ENCODE peak calls at places on chromosome 15, in six cellular contexts. Y is CD4-positive, alpha-beta memory T cell; P is thoracic aorta; W is right cardiac atrium; A is HepG2; O is psoas muscle. S is an unnamed sample. For H3K27me3, the result is how much of the 10 kb centered on the place peaks cover.

GRCh38 chr15:80694624-80695098 is 449 bp upstream of the ABHD17C start:
- DNase-seq in Y (no peak), P (no peak), W (peak), A (no peak), O (peak), S (no peak)

GRCh38 chr15:81914734-81915234 is 131.0 kb downstream of the MEX3B start:
- DNase-seq in Y (no peak), P (no peak), W (peak), A (no peak), O (peak), S (no peak)

GRCh38 chr15:75335705-75336355 is at the start of gene COMMD4:
- DNase-seq in Y (peak), P (peak), W (peak), A (peak), O (peak), S (peak)

GRCh38 chr15:100898661-100899462 is 19.2 kb downstream of the ALDH1A3 start:
- DNase-seq in Y (no peak), P (no peak), W (no peak), A (no peak), O (no peak), S (no peak)

GRCh38 chr15:91706366-91707032 is 147.0 kb upstream of the SLCO3A1 start:
- DNase-seq in Y (peak), P (peak), W (peak), A (peak), O (peak), S (peak)

GRCh38 chr15:90465140-90465929 is 64.4 kb upstream of the CRTC3 start:
- DNase-seq in Y (no peak), P (no peak), W (no peak), A (no peak), O (no peak), S (no peak)

GRCh38 chr15:57297163-57297593 is 79.1 kb upstream of the CGNL1 start:
- DNase-seq in Y (no peak), P (no peak), W (no peak), A (no peak), O (no peak), S (no peak)

GRCh38 chr15:77528290-77528967 is 104.3 kb downstream of the LINGO1 start:
- DNase-seq in Y (no peak), P (no peak), W (no peak), A (no peak), O (no peak), S (no peak)

GRCh38 chr15:97984157-97984556 is 23.7 kb downstream of the ARRDC4 start:
- DNase-seq in Y (no peak), P (no peak), W (peak), A (no peak), O (no peak), S (no peak)

GRCh38 chr15:100230784-100231183 is 111.0 kb downstream of the ADAMTS17 start:
- DNase-seq in Y (no peak), P (no peak), W (no peak), A (no peak), O (no peak), S (no peak)

GRCh38 chr15:92435145-92435544 is 41.5 kb downstream of the ST8SIA2 start:
- DNase-seq in Y (no peak), P (no peak), W (no peak), A (no peak), O (no peak), S (no peak)

GRCh38 chr15:76239786-76240185 is 71.5 kb downstream of the ETFA start:
- DNase-seq in Y (no peak), P (no peak), W (no peak), A (no peak), O (no peak), S (no peak)

GRCh38 chr15:65338366-65338765 is 33.9 kb downstream of the RNU5B-1 start:
- DNase-seq in Y (no peak), P (no peak), W (no peak), A (no peak), O (no peak), S (no peak)

GRCh38 chr15:31004220-31004733 is 12.8 kb upstream of the MTMR10 start:
- DNase-seq in Y (no peak), P (no peak), W (peak), A (no peak), O (no peak), S (no peak)

DNA sequence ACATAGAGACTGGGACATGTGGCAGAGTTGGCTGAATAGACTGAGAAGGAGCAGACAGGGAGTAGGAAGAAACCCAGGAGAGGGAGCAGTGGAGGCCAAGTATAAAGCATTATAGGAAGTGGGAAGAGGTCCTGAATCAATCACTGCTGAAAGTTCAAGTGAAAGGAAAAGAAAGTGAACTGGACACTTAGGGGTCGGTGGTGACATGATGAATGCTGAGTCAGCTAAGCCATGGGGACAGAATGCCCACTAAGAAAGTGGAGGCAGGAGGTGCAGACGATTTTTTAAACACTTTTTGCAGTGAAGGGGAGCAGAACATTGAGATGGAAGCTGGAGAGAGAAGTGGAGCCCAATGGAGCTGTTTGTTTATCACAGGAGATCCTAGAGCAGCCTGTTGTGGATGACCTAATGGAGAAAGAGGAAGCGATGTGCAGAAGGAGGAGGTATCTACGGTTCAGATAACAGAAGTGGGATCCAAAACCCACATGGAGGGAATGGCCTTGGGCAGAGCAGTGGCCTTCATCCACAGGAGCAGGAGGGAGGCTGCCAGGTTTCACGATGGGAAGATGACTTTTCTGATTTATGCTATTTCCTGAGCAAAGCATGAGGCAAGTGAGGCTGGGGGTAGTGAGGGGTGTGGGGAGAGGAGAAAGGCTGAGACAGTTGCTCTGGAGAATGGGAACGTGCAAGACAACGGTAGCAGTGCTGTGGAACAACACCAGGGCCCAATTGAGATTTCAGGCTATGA is 208.2 kb downstream of the RPLP1 start:
- DNase-seq in Y (no peak), P (no peak), W (no peak), A (no peak), O (no peak), S (no peak)
- H3K27ac ChIP-seq in Y (no peak), P (no peak), W (no peak), A (no peak), O (no peak), S (no peak)

DNA sequence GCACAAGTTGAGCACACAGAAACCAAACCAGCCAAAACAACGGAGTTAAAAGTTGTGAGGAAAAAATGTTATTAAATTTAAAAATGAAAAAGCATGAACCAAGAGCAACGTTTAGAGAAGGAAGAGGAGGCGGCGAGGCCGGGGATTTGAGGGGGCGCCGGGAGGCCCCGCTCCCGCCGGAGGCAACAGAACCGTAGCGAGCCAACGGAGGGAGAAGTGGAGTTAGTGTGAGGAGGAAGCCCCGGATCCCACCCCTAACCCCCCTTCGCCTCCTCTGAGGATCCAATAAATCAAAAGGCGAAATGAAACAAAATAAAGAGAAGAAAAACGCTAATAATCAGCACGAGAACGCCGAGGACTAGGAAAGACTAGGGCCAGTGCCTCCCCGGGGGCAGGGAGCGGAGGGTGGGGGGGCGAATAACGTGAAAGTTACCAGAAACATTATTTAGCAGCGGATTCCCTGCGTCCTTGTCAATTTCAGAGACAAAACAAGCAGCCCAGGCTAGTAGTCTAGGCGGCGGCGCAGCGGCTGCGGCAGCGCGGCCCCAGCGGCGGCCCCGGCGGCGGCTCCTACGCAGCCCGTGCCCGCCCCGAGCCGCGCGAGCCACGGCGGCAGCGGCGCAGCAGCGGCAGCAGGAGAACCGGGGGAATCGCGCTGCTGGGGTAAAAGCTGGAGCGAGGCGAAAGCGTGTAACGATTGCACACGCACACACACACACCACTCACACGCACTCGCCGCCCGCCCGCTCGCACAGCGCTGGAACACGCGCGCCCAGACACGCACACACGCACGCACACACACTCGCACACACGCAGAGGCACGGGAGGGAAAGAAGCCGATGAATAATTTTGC is 1.7 kb downstream of the MEIS2 start:
- DNase-seq in Y (no peak), P (no peak), W (peak), A (no peak), O (peak), S (no peak)
- H3K27me3 ChIP-seq in Y (under half), P (under half), W (under half), A (under half), O (under half), S (half or more)

GRCh38 chr15:35691176-35691761 is 145.3 kb upstream of the DPH6 start:
- DNase-seq in Y (no peak), P (no peak), W (no peak), A (no peak), O (no peak), S (no peak)
- H3K27ac ChIP-seq in Y (no peak), P (peak), W (peak), A (no peak), O (peak), S (no peak)

DNA sequence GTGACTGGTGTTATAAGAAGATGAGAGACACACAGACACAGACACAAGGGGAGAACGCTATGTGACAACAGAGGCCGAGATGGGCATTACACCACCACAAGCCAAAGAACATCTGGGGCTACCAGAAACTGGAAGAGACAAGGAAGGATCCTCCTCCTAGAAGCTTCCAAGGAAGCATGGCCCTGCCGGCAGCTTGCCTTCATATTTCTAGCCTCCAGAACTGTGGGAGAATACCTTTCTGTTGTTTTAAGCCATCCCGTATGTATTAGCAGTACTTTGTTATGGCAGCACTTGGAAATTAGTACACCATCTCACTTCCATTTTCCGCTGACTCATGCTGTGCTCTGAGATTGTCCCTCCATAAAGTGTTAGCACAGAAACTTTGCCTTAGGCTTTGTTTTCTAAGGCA is 38.7 kb upstream of the CA12 start:
- DNase-seq in Y (no peak), P (no peak), W (no peak), A (no peak), O (no peak), S (no peak)
- H3K27me3 ChIP-seq in Y (under half), P (under half), W (under half), A (under half), O (under half), S (under half)

GRCh38 chr15:37099321-37100108 is 834 bp downstream of the MEIS2 start:
- DNase-seq in Y (no peak), P (no peak), W (peak), A (peak), O (peak), S (no peak)

GRCh38 chr15:37094542-37095196 is 5.7 kb downstream of the MEIS2 start:
- DNase-seq in Y (no peak), P (no peak), W (no peak), A (no peak), O (no peak), S (no peak)

GRCh38 chr15:37095197-37095992 is 5.0 kb downstream of the MEIS2 start:
- DNase-seq in Y (no peak), P (no peak), W (peak), A (no peak), O (no peak), S (no peak)

GRCh38 chr15:37095993-37096877 is 4.1 kb downstream of the MEIS2 start:
- DNase-seq in Y (no peak), P (no peak), W (peak), A (no peak), O (no peak), S (no peak)

GRCh38 chr15:37096878-37097568 is 3.3 kb downstream of the MEIS2 start:
- DNase-seq in Y (no peak), P (no peak), W (no peak), A (no peak), O (no peak), S (no peak)
- H3K27ac ChIP-seq in Y (no peak), P (peak), W (peak), A (peak), O (peak), S (no peak)

DNA sequence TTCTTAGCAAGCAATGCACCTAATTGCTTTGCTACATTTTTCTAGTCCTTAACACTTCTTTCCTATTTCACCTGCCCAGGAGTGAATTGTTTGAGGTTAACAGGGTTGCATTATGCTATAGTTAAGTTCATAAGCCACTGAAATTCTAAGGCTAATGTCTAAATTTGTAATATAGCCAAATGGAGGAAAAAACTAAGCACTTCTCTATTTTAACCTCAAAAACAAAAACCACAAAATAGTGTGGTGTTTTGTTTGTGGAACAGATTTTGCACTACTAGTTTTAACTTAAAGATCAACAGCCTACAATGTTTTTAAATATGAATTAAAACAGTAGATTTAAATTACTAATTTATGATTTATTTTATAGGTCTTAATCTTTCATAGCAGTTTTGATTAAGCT is 5.5 kb downstream of the ATOSA start:
- DNase-seq in Y (no peak), P (no peak), W (no peak), A (no peak), O (no peak), S (no peak)
- H3K27me3 ChIP-seq in Y (under half), P (under half), W (under half), A (under half), O (under half), S (under half)

DNA sequence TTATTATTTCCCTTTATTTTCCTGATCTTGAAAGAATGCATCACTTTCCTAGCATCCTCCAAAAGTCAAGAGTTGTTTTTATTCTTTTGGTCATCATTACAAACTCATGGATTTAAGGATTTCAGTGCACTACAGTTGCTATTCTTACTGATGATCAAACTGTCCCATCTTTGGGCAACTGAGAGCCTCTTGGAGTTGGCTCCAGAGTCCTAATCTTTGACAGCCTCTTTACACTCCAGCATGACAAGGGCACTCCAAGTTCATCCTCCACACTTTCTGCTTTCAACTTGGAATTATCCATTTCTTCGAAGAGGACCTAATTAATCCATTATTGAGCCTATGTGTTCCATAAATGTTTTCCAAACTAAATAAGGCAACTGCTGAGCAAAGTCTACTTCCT is 5.7 kb downstream of the UACA start:
- DNase-seq in Y (no peak), P (no peak), W (no peak), A (no peak), O (no peak), S (no peak)
- H3K27ac ChIP-seq in Y (no peak), P (peak), W (no peak), A (no peak), O (peak), S (no peak)

S was measured in CD4-positive, alpha-beta T cell.